ENCODE peak calls at places on chromosomes 4 and X, in ten cellular contexts. H is cardiac muscle cell; I is A673; C is left ventricle myocardium inferior; O is ovary; K is PC-3; J is lower lobe of right lung; Q is CD8-positive, alpha-beta T cell; D is fibroblast of lung; R is neural progenitor cell. X is an unnamed sample. For H3K36me3, the result is how much of the 10 kb centered on the place peaks cover.

GRCh38 chrX:7027071-7027470 is 120.4 kb upstream of the STS start:
- DNase-seq in C (no peak), Q (no peak), J (no peak), D (no peak), H (no peak), I (no peak), R (no peak), O (no peak), K (no peak), X (no peak)

GRCh38 chr4:168919706-168920324 is 90.2 kb downstream of the CBR4 start:
- DNase-seq in Q (no peak), I (no peak), O (no peak), J (no peak), D (no peak), R (no peak), H (peak), K (no peak), C (no peak), X (no peak)

GRCh38 chr4:91322961-91323360 is 980.8 kb upstream of the GRID2 start:
- DNase-seq in R (no peak), D (no peak), O (no peak), J (no peak), H (no peak), I (no peak), C (no peak), K (no peak), Q (no peak), X (no peak)

GRCh38 chr4:20764353-20764752 is 64.1 kb downstream of the PACRGL start:
- DNase-seq in O (no peak), C (no peak), D (peak), J (no peak), I (peak), K (peak), H (no peak), Q (no peak), R (no peak), X (peak)

GRCh38 chrX:9595131-9595530 is 130.3 kb downstream of the TBL1X start:
- DNase-seq in D (peak), C (no peak), H (no peak), R (no peak), I (no peak), K (no peak), O (no peak), J (no peak), Q (no peak), X (no peak)

GRCh38 chrX:129726307-129727111 is 12.3 kb upstream of the XPNPEP2 start:
- DNase-seq in O (peak), K (peak), C (peak), R (peak), J (peak), I (peak), H (peak), D (peak), Q (peak), X (peak)

GRCh38 chrX:69968956-69969355 is 80.8 kb downstream of the AWAT2 start:
- DNase-seq in K (no peak), D (no peak), J (no peak), O (no peak), R (no peak), H (no peak), I (peak), C (peak), Q (no peak), X (no peak)

GRCh38 chr4:114488301-114488982 is 110.2 kb upstream of the UGT8 start:
- DNase-seq in R (no peak), D (no peak), H (no peak), I (no peak), C (no peak), O (no peak), J (no peak), K (no peak), Q (no peak), X (peak)

GRCh38 chrX:23864719-23865349 is 42.9 kb downstream of the APOO start:
- DNase-seq in C (no peak), O (no peak), I (no peak), J (no peak), K (no peak), H (no peak), D (no peak), Q (no peak), R (no peak), X (no peak)

GRCh38 chr4:8182858-8183725 is 16.0 kb upstream of the SH3TC1 start:
- DNase-seq in D (peak), H (no peak), I (peak), Q (no peak), R (no peak), O (peak), K (peak), J (peak), C (peak), X (peak)

GRCh38 chr4:82739292-82740190 is 59.1 kb downstream of the SCD5 start:
- DNase-seq in K (peak), O (no peak), D (peak), Q (peak), I (peak), J (peak), C (peak), H (peak), R (peak), X (peak)

DNA sequence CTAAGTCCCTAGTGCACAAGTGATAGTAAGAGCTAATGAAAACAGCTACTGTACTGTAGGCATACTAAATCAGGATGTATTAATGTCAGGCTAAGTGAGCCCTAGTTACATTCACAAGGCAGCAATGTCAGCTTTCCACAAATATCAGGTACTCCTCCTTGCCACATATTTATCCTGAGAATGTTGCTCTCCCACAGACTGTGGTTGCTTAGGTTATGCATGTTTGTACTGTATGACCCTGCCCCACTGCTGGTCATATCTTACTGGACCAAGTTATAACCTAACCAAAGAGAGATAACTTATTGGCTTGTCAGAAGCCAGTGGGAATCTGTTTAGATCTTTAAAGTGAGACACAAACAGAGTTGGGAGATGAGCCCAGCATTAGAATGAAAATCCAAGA is 241.0 kb downstream of the SLC39A8 start:
- DNase-seq in O (no peak), C (no peak), K (no peak), D (no peak), J (no peak), I (no peak), R (no peak), H (no peak), Q (no peak), X (no peak)
- H3K36me3 ChIP-seq in O (under half), C (under half), K (under half), D (under half), J (under half), I (under half), R (under half), H (under half), Q (under half), X (under half)

GRCh38 chr4:73248416-73248815 is 10.2 kb downstream of the ANKRD17 start:
- DNase-seq in I (no peak), D (no peak), H (no peak), Q (no peak), R (no peak), O (no peak), J (no peak), C (no peak), K (no peak), X (no peak)

GRCh38 chr4:73252001-73252400 is 6.6 kb downstream of the ANKRD17 start:
- DNase-seq in J (no peak), D (no peak), K (no peak), O (no peak), Q (no peak), I (no peak), C (no peak), R (no peak), H (no peak), X (no peak)

GRCh38 chr4:73251384-73251783 is 7.2 kb downstream of the ANKRD17 start:
- DNase-seq in C (no peak), I (no peak), J (no peak), O (no peak), R (no peak), Q (no peak), D (no peak), K (no peak), H (no peak), X (no peak)

GRCh38 chr4:73248821-73249220 is 9.8 kb downstream of the ANKRD17 start:
- DNase-seq in I (no peak), Q (no peak), D (no peak), O (no peak), J (no peak), H (no peak), K (no peak), R (no peak), C (no peak), X (no peak)

GRCh38 chr4:73250642-73251041 is 8.0 kb downstream of the ANKRD17 start:
- DNase-seq in C (no peak), K (no peak), H (no peak), I (no peak), J (no peak), Q (no peak), D (no peak), R (no peak), O (no peak), X (no peak)
- H3K36me3 ChIP-seq in C (under half), K (under half), H (under half), I (under half), J (under half), Q (under half), D (under half), R (under half), O (under half), X (under half)

GRCh38 chr4:25795091-25795490 is 67.7 kb downstream of the SEL1L3 start:
- DNase-seq in O (no peak), J (no peak), Q (no peak), C (no peak), I (no peak), R (no peak), H (no peak), D (no peak), K (no peak), X (no peak)
- H3K36me3 ChIP-seq in O (under half), J (half or more), Q (under half), C (under half), I (under half), R (under half), H (under half), D (under half), K (under half), X (under half)

DNA sequence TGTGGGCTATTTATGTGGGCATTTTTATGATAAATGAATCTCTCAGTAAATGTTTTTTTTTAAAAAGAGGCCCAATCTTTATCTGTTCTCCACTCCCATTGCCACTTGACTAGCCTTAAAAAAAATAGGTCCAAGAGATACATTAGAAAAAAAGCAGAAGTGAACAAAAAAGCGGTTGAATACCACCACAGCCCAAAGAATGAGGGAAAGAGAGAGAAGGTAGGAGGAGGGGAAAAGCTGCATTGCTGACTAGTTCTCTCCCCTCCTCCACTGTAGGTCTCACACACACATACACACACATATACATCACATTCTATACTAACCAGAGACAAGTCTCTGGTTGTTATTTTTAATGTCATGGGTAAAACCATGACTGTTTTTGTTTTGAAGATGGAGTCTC is 95.8 kb upstream of the IL13RA1 start:
- DNase-seq in K (no peak), R (no peak), Q (no peak), C (no peak), I (no peak), D (no peak), O (no peak), H (no peak), J (no peak), X (no peak)
- H3K36me3 ChIP-seq in K (under half), R (under half), Q (under half), C (under half), I (under half), D (under half), O (under half), H (under half), J (under half), X (under half)

GRCh38 chr4:26385690-26386089 is 64.9 kb downstream of the RBPJ start:
- DNase-seq in C (no peak), O (no peak), I (no peak), D (no peak), H (no peak), J (no peak), Q (no peak), R (no peak), K (no peak), X (no peak)

GRCh38 chr4:26384380-26385057 is 63.7 kb downstream of the RBPJ start:
- DNase-seq in H (no peak), J (no peak), D (no peak), O (no peak), K (no peak), Q (no peak), C (no peak), R (no peak), I (no peak), X (no peak)

GRCh38 chr4:26388671-26389070 is 67.9 kb downstream of the RBPJ start:
- DNase-seq in C (no peak), O (no peak), H (no peak), K (peak), I (no peak), R (no peak), J (no peak), Q (no peak), D (no peak), X (peak)
- H3K36me3 ChIP-seq in C (under half), O (under half), H (under half), K (under half), I (under half), R (under half), J (under half), Q (under half), D (under half), X (under half)

DNA sequence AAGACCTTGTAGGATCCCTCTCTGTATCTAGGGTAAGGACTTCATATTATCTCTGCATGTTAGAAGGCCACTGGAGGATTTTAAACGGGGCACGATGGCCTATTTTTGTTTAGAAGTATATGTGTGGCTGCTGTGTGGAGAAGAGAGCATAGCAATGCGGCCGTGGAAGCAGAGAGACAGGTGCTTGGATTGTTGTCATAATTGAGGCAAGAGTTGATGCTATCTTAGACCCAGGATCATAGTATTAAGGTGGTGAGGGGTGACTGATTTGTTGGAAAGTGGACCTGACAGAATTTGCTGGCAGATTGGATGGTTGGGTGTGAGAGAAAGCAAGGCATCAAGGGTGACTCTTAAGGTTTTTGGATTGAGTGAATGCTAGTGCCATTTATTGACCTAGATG is 63.4 kb downstream of the CCKAR start:
- DNase-seq in D (no peak), O (no peak), H (no peak), Q (no peak), C (no peak), R (no peak), I (no peak), J (no peak), K (no peak), X (no peak)
- H3K36me3 ChIP-seq in D (under half), O (under half), H (under half), Q (under half), C (half or more), R (half or more), I (under half), J (half or more), K (under half), X (under half)

GRCh38 chrX:153948002-153948466 is 3.6 kb upstream of the RENBP start:
- DNase-seq in J (no peak), I (no peak), C (no peak), Q (no peak), R (peak), D (no peak), O (no peak), K (no peak), H (no peak), X (no peak)
- H3K36me3 ChIP-seq in J (under half), I (under half), C (under half), Q (under half), R (under half), D (under half), O (under half), K (under half), H (under half), X (under half)

GRCh38 chr4:153409924-153410501 is 56.1 kb upstream of the TMEM131L start:
- DNase-seq in H (no peak), K (no peak), O (no peak), Q (no peak), R (peak), D (peak), I (no peak), J (no peak), C (no peak), X (no peak)
- H3K36me3 ChIP-seq in H (under half), K (under half), O (under half), Q (under half), R (under half), D (under half), I (under half), J (under half), C (under half), X (under half)

GRCh38 chr4:6290769-6291547 is 21.3 kb downstream of the WFS1 start:
- DNase-seq in C (no peak), K (no peak), I (no peak), R (no peak), H (no peak), Q (no peak), O (no peak), J (peak), D (no peak), X (no peak)

GRCh38 chr4:6287017-6287788 is 17.6 kb downstream of the WFS1 start:
- DNase-seq in I (no peak), J (no peak), C (peak), K (no peak), O (no peak), H (no peak), R (no peak), D (no peak), Q (no peak), X (no peak)

GRCh38 chr4:6290256-6290655 is 20.6 kb downstream of the WFS1 start:
- DNase-seq in D (no peak), Q (no peak), K (no peak), R (no peak), C (no peak), O (no peak), I (no peak), J (peak), H (no peak), X (no peak)

GRCh38 chr4:6288342-6288741 is 18.7 kb downstream of the WFS1 start:
- DNase-seq in I (no peak), O (no peak), R (no peak), D (no peak), J (peak), H (no peak), Q (no peak), C (no peak), K (no peak), X (no peak)

GRCh38 chr4:6288871-6289270 is 19.2 kb downstream of the WFS1 start:
- DNase-seq in D (no peak), K (no peak), O (no peak), I (no peak), Q (no peak), C (no peak), R (no peak), H (no peak), J (peak), X (no peak)
- H3K36me3 ChIP-seq in D (under half), K (under half), O (under half), I (under half), Q (under half), C (half or more), R (under half), H (under half), J (half or more), X (under half)

DNA sequence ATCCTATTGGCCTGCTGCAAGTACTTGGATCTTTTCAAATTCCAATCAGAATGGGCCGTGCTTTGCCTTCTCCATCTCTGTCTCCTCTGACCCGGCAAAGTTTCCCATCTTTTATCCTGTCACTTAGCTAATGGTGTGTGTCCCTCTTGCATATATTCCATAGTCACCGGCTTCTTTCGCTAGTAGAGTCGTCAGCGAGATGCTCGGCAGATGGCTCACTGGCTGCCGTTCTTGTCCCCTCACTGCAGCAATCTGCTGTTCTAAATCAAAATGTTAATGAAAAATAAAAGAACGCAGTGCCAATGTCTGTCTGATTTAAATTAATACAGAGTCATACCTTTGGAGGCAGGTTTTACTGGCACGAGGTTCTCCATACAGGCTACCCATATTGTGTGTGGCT is 22.1 kb downstream of the GRIA3 start:
- DNase-seq in Q (no peak), K (no peak), R (no peak), D (no peak), I (no peak), J (no peak), C (no peak), O (no peak), H (no peak), X (no peak)
- H3K36me3 ChIP-seq in Q (under half), K (under half), R (under half), D (under half), I (under half), J (under half), C (under half), O (under half), H (under half), X (under half)